ENCODE peak calls at places on chromosomes 7 and 10, in nine cellular contexts. R, W, U, Z, M, F, A, Q and T are unnamed samples.

GRCh38 chr10:45008524-45009161 is 7.9 kb downstream of the ZNF22 start:
- DNase-seq in R (peak), W (no peak), U (peak), Z (peak), M (peak), F (peak), A (no peak), Q (no peak), T (peak)

GRCh38 chr7:11548532-11548931 is 283.5 kb downstream of the THSD7A start:
- DNase-seq in R (no peak), W (no peak), U (no peak), Z (no peak), M (peak), F (no peak), A (no peak), Q (no peak), T (no peak)

GRCh38 chr7:145732521-145732920 is 384.1 kb upstream of the CNTNAP2 start:
- DNase-seq in R (no peak), W (no peak), U (no peak), Z (no peak), M (peak), F (peak), A (no peak), Q (no peak), T (no peak)

GRCh38 chr10:21944727-21945386 is 58.7 kb downstream of the DNAJC1 start:
- DNase-seq in R (no peak), W (no peak), U (no peak), Z (no peak), M (no peak), F (no peak), A (no peak), Q (no peak), T (no peak)

GRCh38 chr7:123460616-123461015 is 73.8 kb downstream of the IQUB start:
- DNase-seq in R (peak), W (no peak), U (no peak), Z (no peak), M (peak), F (no peak), A (no peak), Q (no peak), T (peak)

GRCh38 chr7:96217147-96217546 is 104.8 kb downstream of the SLC25A13 start:
- DNase-seq in R (no peak), W (no peak), U (no peak), Z (no peak), M (no peak), F (no peak), A (no peak), Q (no peak), T (no peak)

GRCh38 chr7:128437426-128438332 is 18.0 kb upstream of the HILPDA start:
- DNase-seq in R (no peak), W (no peak), U (no peak), Z (no peak), M (no peak), F (no peak), A (no peak), Q (no peak), T (no peak)

GRCh38 chr10:34766256-34766580 is 48.9 kb downstream of the PARD3 start:
- DNase-seq in R (no peak), W (no peak), U (no peak), Z (no peak), M (no peak), F (peak), A (no peak), Q (no peak), T (peak)

GRCh38 chr7:48049850-48050249 is 14.5 kb downstream of the C7orf57 start:
- DNase-seq in R (no peak), W (no peak), U (no peak), Z (no peak), M (no peak), F (no peak), A (no peak), Q (no peak), T (no peak)

GRCh38 chr10:104277785-104278184 is 8.8 kb downstream of the GSTO2 start:
- DNase-seq in R (no peak), W (no peak), U (no peak), Z (peak), M (no peak), F (peak), A (no peak), Q (no peak), T (no peak)

GRCh38 chr7:45712872-45713668 is 138.9 kb downstream of the ADCY1 start:
- DNase-seq in R (no peak), W (no peak), U (no peak), Z (no peak), M (no peak), F (no peak), A (no peak), Q (no peak), T (no peak)

GRCh38 chr7:117247809-117248208 is 75.0 kb downstream of the WNT2 start:
- DNase-seq in R (no peak), W (no peak), U (no peak), Z (no peak), M (no peak), F (no peak), A (no peak), Q (no peak), T (peak)

GRCh38 chr10:93445097-93445960 is 36.8 kb downstream of the MYOF start:
- DNase-seq in R (peak), W (no peak), U (peak), Z (peak), M (peak), F (peak), A (peak), Q (no peak), T (peak)

GRCh38 chr7:100105534-100105933 is 4.1 kb downstream of the AP4M1 start:
- DNase-seq in R (no peak), W (no peak), U (no peak), Z (no peak), M (no peak), F (no peak), A (no peak), Q (no peak), T (no peak)